ENCODE peak calls at places on chromosomes 6 and 20, in ten cellular contexts. P, K, H, J, A, Z, S, E, F and X are unnamed samples.

GRCh38 chr6:126337323-126337722 is 2.6 kb upstream of the CENPW start:
- DNase-seq in P (no peak), K (no peak), H (peak), J (no peak), A (no peak), Z (no peak), S (no peak), E (no peak), F (peak), X (no peak)

GRCh38 chr20:8647868-8648495 is 420.9 kb upstream of the PLCB4 start:
- DNase-seq in P (no peak), K (no peak), H (no peak), J (no peak), A (no peak), Z (no peak), S (no peak), E (peak), F (peak), X (no peak)

GRCh38 chr20:64056889-64057627 is 5.9 kb upstream of the TCEA2 start:
- DNase-seq in P (no peak), K (no peak), H (no peak), J (no peak), A (no peak), Z (no peak), S (no peak), E (no peak), F (peak), X (no peak)

GRCh38 chr20:168876-169275 is 11.6 kb downstream of the DEFB127 start:
- DNase-seq in P (no peak), K (no peak), H (no peak), J (no peak), A (no peak), Z (no peak), S (no peak), E (no peak), F (no peak), X (no peak)

GRCh38 chr6:107080036-107080435 is 35.3 kb downstream of the BEND3 start:
- DNase-seq in P (no peak), K (no peak), H (no peak), J (no peak), A (no peak), Z (no peak), S (no peak), E (no peak), F (no peak), X (no peak)

GRCh38 chr6:85126448-85127178 is 323.3 kb upstream of the NT5E start:
- DNase-seq in P (peak), K (peak), H (peak), J (peak), A (peak), Z (no peak), S (no peak), E (peak), F (peak), X (peak)

GRCh38 chr6:119881416-119881815 is 531.9 kb upstream of the MAN1A1 start:
- DNase-seq in P (no peak), K (peak), H (no peak), J (no peak), A (no peak), Z (no peak), S (peak), E (no peak), F (no peak), X (no peak)

GRCh38 chr6:9485992-9486391 is 928.9 kb downstream of the TFAP2A start:
- DNase-seq in P (no peak), K (no peak), H (no peak), J (no peak), A (no peak), Z (no peak), S (no peak), E (no peak), F (no peak), X (no peak)

GRCh38 chr6:43772571-43773049 is 2.6 kb downstream of the VEGFA start:
- DNase-seq in P (no peak), K (no peak), H (no peak), J (no peak), A (no peak), Z (no peak), S (no peak), E (peak), F (no peak), X (peak)

GRCh38 chr6:161476711-161477110 is 202.8 kb upstream of the AGPAT4 start:
- DNase-seq in P (no peak), K (peak), H (peak), J (no peak), A (no peak), Z (peak), S (peak), E (no peak), F (no peak), X (no peak)

GRCh38 chr20:35772563-35773058 is 796 bp downstream of the PHF20 start:
- DNase-seq in P (no peak), K (no peak), H (no peak), J (no peak), A (no peak), Z (no peak), S (no peak), E (no peak), F (no peak), X (no peak)